ENCODE peak calls at places on chromosomes 3 and 15, in seven cellular contexts. P is hepatocyte, L is PC-3, J is MM.1S, N is PC-9, V is HCT116, D is SK-N-SH. Z is an unnamed sample. For H3K9me3 and H3K9me2, the result is how much of the 10 kb centered on the place peaks cover.

GRCh38 chr3:15667484-15667883 is 65.9 kb downstream of the BTD start:
- DNase-seq in P (no peak), L (no peak), J (no peak), N (no peak), V (no peak), D (no peak), Z (no peak)

GRCh38 chr3:156643729-156644389 is 30.5 kb upstream of the TIPARP start:
- DNase-seq in P (peak), L (no peak), J (no peak), N (no peak), V (no peak), D (no peak), Z (no peak)

GRCh38 chr15:92393287-92393993 is at the start of gene ST8SIA2:
- DNase-seq in P (peak), L (no peak), J (peak), N (no peak), V (no peak), D (peak), Z (no peak)

GRCh38 chr3:51350751-51351150 is 34.3 kb upstream of the MANF start:
- DNase-seq in P (no peak), L (no peak), J (no peak), N (no peak), V (no peak), D (no peak), Z (no peak)

GRCh38 chr3:151675858-151676615 is 57.7 kb upstream of the AADACL2 start:
- DNase-seq in P (no peak), L (no peak), J (no peak), N (no peak), V (no peak), D (no peak), Z (no peak)

GRCh38 chr3:128319107-128319506 is 147.6 kb downstream of the DNAJB8 start:
- DNase-seq in P (no peak), L (no peak), J (no peak), N (no peak), V (no peak), D (peak), Z (no peak)

GRCh38 chr3:15300318-15301078 is 31.9 kb downstream of the SH3BP5 start:
- DNase-seq in P (no peak), L (peak), J (no peak), N (peak), V (peak), D (no peak), Z (no peak)

GRCh38 chr3:4752201-4753072 is 226.8 kb upstream of the BHLHE40 start:
- DNase-seq in P (peak), L (no peak), J (no peak), N (no peak), V (no peak), D (no peak), Z (no peak)

GRCh38 chr3:34405159-34405558 is 606.7 kb downstream of the PDCD6IP start:
- DNase-seq in P (no peak), L (no peak), J (no peak), N (no peak), V (no peak), D (no peak), Z (no peak)

GRCh38 chr3:171156455-171157005 is 130.0 kb upstream of the SLC2A2 start:
- DNase-seq in P (no peak), L (peak), J (no peak), N (peak), V (no peak), D (no peak), Z (no peak)

GRCh38 chr3:137763594-137763938 is 549 bp upstream of the SOX14 start:
- DNase-seq in P (no peak), L (no peak), J (no peak), N (no peak), V (no peak), D (peak), Z (no peak)

GRCh38 chr3:12999147-13000140 is 73.8 kb downstream of the IQSEC1 start:
- DNase-seq in P (peak), L (no peak), J (peak), N (peak), V (peak), D (no peak), Z (peak)

GRCh38 chr15:90213123-90213817 is 12.1 kb downstream of the SEMA4B start:
- DNase-seq in P (peak), L (no peak), J (no peak), N (peak), V (no peak), D (no peak), Z (no peak)

GRCh38 chr3:58299839-58300516 is 6.1 kb upstream of the RPP14 start:
- DNase-seq in P (peak), L (peak), J (peak), N (no peak), V (no peak), D (peak), Z (peak)

GRCh38 chr3:61371123-61371522 is 119.9 kb upstream of the FHIT start:
- DNase-seq in P (peak), L (peak), J (peak), N (no peak), V (peak), D (peak), Z (peak)

GRCh38 chr3:138901579-138901978 is 45.4 kb downstream of the FOXL2 start:
- DNase-seq in P (no peak), L (no peak), J (no peak), N (no peak), V (no peak), D (no peak), Z (no peak)

GRCh38 chr15:25052191-25052999 is 97.6 kb downstream of the SNRPN start:
- DNase-seq in P (no peak), L (no peak), J (no peak), N (no peak), V (no peak), D (no peak), Z (no peak)
- H3K9me3 ChIP-seq in P (half or more), L (half or more), J (under half), N (under half), V (under half), D (under half), Z (under half)

DNA sequence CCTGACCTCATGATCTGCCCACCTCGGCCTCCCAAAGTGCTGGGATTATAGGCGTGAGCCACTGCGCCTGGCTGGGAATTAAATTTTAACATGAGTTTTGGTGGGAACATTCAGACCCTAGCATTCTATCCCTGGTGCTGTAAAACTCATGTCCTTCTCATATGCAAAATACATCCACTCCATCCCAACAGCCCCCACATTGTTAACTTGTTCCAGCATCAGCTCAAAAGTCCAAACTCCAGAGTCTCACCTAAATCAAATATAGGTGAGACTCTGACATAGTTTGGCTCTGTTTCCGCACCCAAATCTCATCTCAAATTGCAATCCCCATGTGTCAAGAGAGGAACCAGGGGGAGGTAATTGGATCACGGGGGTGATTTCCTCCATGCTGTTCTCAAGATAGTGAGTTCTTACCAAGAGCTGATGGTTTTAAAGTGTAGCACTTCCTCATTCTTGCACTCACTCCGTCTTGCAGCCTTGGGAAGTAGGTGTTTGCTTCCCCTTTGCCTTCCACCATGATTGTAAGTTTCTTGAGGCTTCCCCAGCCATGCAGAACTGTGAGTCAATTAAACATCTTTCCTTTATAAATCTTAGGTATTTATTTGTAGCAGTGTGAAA is 96.2 kb upstream of the PLCL2 start:
- DNase-seq in P (no peak), L (no peak), J (no peak), N (no peak), V (no peak), D (no peak), Z (no peak)
- H3K9me2 ChIP-seq in P (under half), L (under half), J (under half), N (under half), V (under half), D (under half), Z (under half)

GRCh38 chr3:177396707-177397106 is 199.4 kb upstream of the TBL1XR1 start:
- DNase-seq in P (no peak), L (no peak), J (no peak), N (no peak), V (no peak), D (peak), Z (no peak)

GRCh38 chr3:177401375-177401774 is 204.1 kb upstream of the TBL1XR1 start:
- DNase-seq in P (no peak), L (peak), J (no peak), N (no peak), V (no peak), D (no peak), Z (no peak)

GRCh38 chr3:177402533-177402932 is 205.3 kb upstream of the TBL1XR1 start:
- DNase-seq in P (no peak), L (no peak), J (no peak), N (no peak), V (no peak), D (no peak), Z (no peak)
- TF ChIP-seq CTCF in P (no peak), L (no peak), J (no peak), N (no peak), V (no peak), D (no peak), Z (no peak)

DNA sequence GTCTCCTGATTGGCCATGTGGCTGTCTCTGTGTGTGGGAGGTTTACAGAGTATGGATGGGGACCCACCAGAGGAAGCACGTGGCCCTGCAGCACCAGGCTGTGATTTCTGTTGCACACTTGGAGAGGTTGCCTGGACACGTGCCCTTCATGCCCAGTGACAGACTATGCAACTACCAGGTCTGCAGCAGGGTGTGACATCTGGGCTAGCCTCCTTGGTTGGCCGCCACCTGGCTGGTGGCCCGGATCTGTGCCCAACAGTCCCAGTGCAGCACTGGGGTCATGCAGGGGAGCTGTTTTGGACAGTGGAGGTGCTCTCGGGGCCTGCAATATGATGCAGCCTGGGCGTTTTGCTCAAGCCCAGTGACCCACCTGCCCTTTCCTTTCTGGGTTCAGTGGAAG is 212.5 kb downstream of the UBE3A start:
- DNase-seq in P (no peak), L (no peak), J (no peak), N (no peak), V (no peak), D (no peak), Z (no peak)
- H3K9me3 ChIP-seq in P (under half), L (under half), J (under half), N (under half), V (under half), D (under half), Z (under half)

GRCh38 chr3:41162981-41163380 is 36.3 kb upstream of the CTNNB1 start:
- DNase-seq in P (no peak), L (no peak), J (no peak), N (no peak), V (no peak), D (no peak), Z (no peak)

GRCh38 chr3:41164776-41165175 is 34.5 kb upstream of the CTNNB1 start:
- DNase-seq in P (no peak), L (no peak), J (no peak), N (no peak), V (no peak), D (no peak), Z (no peak)

GRCh38 chr3:41159581-41160189 is 39.6 kb upstream of the CTNNB1 start:
- DNase-seq in P (peak), L (peak), J (no peak), N (no peak), V (peak), D (no peak), Z (no peak)

GRCh38 chr3:41163399-41163798 is 35.9 kb upstream of the CTNNB1 start:
- DNase-seq in P (peak), L (no peak), J (no peak), N (no peak), V (no peak), D (no peak), Z (no peak)

GRCh38 chr3:41162541-41162940 is 36.8 kb upstream of the CTNNB1 start:
- DNase-seq in P (no peak), L (no peak), J (no peak), N (no peak), V (no peak), D (no peak), Z (no peak)
- H3K9me2 ChIP-seq in P (under half), L (under half), J (under half), N (under half), V (under half), D (under half), Z (under half)